ENCODE peak calls at places on chromosomes 3 and 15, in ten cellular contexts. I is astrocyte of the spinal cord; Q is NCI-H146; F is fibroblast of the aortic adventitia; Y is non-pigmented ciliary epithelial cell; S is Daoy; G is kidney tubule cell; N is activated CD4-positive, alpha-beta T cell treated with anti-CD3 and anti-CD28 coated beads for 48 hours; C is AG09309; X is AML-193. W is an unnamed sample.
A peak's percentile ranks its signal among the peaks of the same experiment; 100 is the strongest.

GRCh38 chr15:80418892-80419537 is 14.8 kb downstream of the ARNT2 start:
- DNase-seq in G (peak; percentile 65), F (peak; percentile 73), Y (no peak), X (peak; percentile 39), N (peak; percentile 17), Q (peak; percentile 54), C (peak; percentile 24), I (peak; percentile 49), S (peak; percentile 65), W (no peak)

GRCh38 chr15:69679623-69680228 is 227.1 kb downstream of the RPLP1 start:
- DNase-seq in C (no peak), F (no peak), Q (no peak), I (no peak), S (no peak), G (peak; percentile 5), X (no peak), N (peak; percentile 77), Y (no peak), W (peak; percentile 86)

GRCh38 chr15:43440721-43441281 is 52.2 kb downstream of the TP53BP1 start:
- DNase-seq in Q (peak; percentile 58), Y (peak; percentile 94), F (peak; percentile 99), X (peak; percentile 98), S (peak; percentile 91), C (peak; percentile 95), G (peak; percentile 94), N (peak; percentile 50), I (peak; percentile 97), W (peak; percentile 14)

GRCh38 chr3:155101398-155101797 is 21.3 kb downstream of the MME start:
- DNase-seq in N (no peak), I (peak; percentile 51), C (peak; percentile 31), Y (no peak), S (no peak), Q (no peak), X (no peak), F (peak; percentile 83), G (no peak), W (no peak)

GRCh38 chr15:72857331-72858065 is 73.9 kb upstream of the ADPGK start:
- DNase-seq in I (no peak), X (no peak), C (no peak), S (no peak), N (no peak), F (no peak), Q (no peak), Y (no peak), G (no peak), W (no peak)

GRCh38 chr3:172478116-172478515 is 29.9 kb upstream of the GHSR start:
- DNase-seq in N (no peak), X (no peak), S (no peak), Q (peak; percentile 21), C (no peak), Y (no peak), F (no peak), I (no peak), G (no peak), W (no peak)

GRCh38 chr3:116614795-116615362 is 94.7 kb upstream of the TUSC7 start:
- DNase-seq in S (no peak), N (no peak), C (no peak), Q (peak; percentile 11), X (peak; percentile 39), F (no peak), G (peak; percentile 20), Y (no peak), I (no peak), W (no peak)

GRCh38 chr3:58044656-58045055 is 36.4 kb downstream of the FLNB start:
- DNase-seq in Y (no peak), G (peak; percentile 65), C (no peak), I (no peak), S (no peak), Q (no peak), F (peak; percentile 80), N (no peak), X (no peak), W (no peak)

GRCh38 chr3:157075693-157076420 is 84.1 kb downstream of the CCNL1 start:
- DNase-seq in Y (no peak), N (no peak), S (peak; percentile 30), F (no peak), I (no peak), X (no peak), C (no peak), G (peak; percentile 22), Q (no peak), W (no peak)

GRCh38 chr15:34584321-34584668 is 844 bp upstream of the GOLGA8B start:
- DNase-seq in I (no peak), N (no peak), Q (no peak), S (no peak), G (no peak), X (no peak), C (no peak), F (no peak), Y (no peak), W (no peak)

GRCh38 chr3:130480736-130481135 is 36.2 kb upstream of the COL6A6 start:
- DNase-seq in F (peak; percentile 91), G (peak; percentile 35), S (peak; percentile 64), Y (peak; percentile 11), C (no peak), X (peak; percentile 44), I (peak; percentile 42), Q (no peak), N (no peak), W (no peak)

GRCh38 chr3:130834476-130834875 is 59.4 kb upstream of the ATP2C1 start:
- DNase-seq in I (peak; percentile 29), N (no peak), X (no peak), S (peak; percentile 19), C (no peak), Q (no peak), Y (no peak), G (peak; percentile 28), F (peak; percentile 64), W (no peak)

GRCh38 chr3:70880416-70880815 is 568.0 kb upstream of the MDFIC2 start:
- DNase-seq in F (no peak), X (no peak), I (no peak), C (no peak), N (no peak), G (no peak), S (no peak), Q (no peak), Y (no peak), W (no peak)

GRCh38 chr15:77527164-77527778 is 105.4 kb downstream of the LINGO1 start:
- DNase-seq in C (no peak), G (peak; percentile 5), Y (no peak), Q (peak; percentile 19), I (peak; percentile 71), F (peak; percentile 37), N (no peak), X (no peak), S (no peak), W (no peak)

GRCh38 chr3:175255698-175256097 is 396.6 kb downstream of the NAALADL2 start:
- DNase-seq in I (peak; percentile 75), C (no peak), Y (no peak), N (no peak), G (peak; percentile 53), Q (no peak), S (peak; percentile 41), X (no peak), F (peak; percentile 49), W (no peak)

GRCh38 chr3:196012481-196012880 is 69.4 kb downstream of the TFRC start:
- DNase-seq in C (no peak), G (peak; percentile 1), X (no peak), N (no peak), Q (no peak), F (peak; percentile 36), S (no peak), I (no peak), Y (peak; percentile 22), W (no peak)

GRCh38 chr3:46276497-46277099 is 34.3 kb downstream of the CCR3 start:
- DNase-seq in C (no peak), I (no peak), S (peak; percentile 4), G (peak; percentile 46), Q (peak; percentile 16), N (peak; percentile 85), X (peak; percentile 73), F (no peak), Y (no peak), W (peak; percentile 91)

GRCh38 chr15:31157644-31158069 is 56.1 kb upstream of the TRPM1 start:
- DNase-seq in Y (no peak), G (no peak), Q (peak; percentile 75), S (no peak), C (no peak), I (no peak), N (no peak), X (no peak), F (no peak), W (no peak)

GRCh38 chr3:14496351-14496750 is 43.8 kb downstream of the GRIP2 start:
- DNase-seq in N (no peak), S (no peak), C (no peak), G (no peak), Q (no peak), X (no peak), F (no peak), Y (no peak), I (no peak), W (no peak)

GRCh38 chr3:8962226-8962861 is 928 bp downstream of the RAD18 start:
- DNase-seq in S (no peak), F (no peak), C (no peak), N (no peak), Q (no peak), I (no peak), G (no peak), Y (no peak), X (no peak), W (no peak)

GRCh38 chr3:112497897-112498548 is 1.2 kb downstream of the BTLA start:
- DNase-seq in G (no peak), I (no peak), Q (no peak), Y (no peak), N (peak; percentile 36), C (no peak), X (no peak), F (no peak), S (no peak), W (no peak)

GRCh38 chr3:150733936-150734794 is 28.8 kb downstream of the SIAH2 start:
- DNase-seq in Q (no peak), G (no peak), F (no peak), I (no peak), C (no peak), X (no peak), Y (no peak), N (no peak), S (no peak), W (no peak)

GRCh38 chr3:50089603-50089945 is 855 bp downstream of the RBM5 start:
- DNase-seq in Q (peak; percentile 3), Y (no peak), C (no peak), X (no peak), I (peak; percentile 51), N (no peak), F (peak; percentile 27), G (no peak), S (peak; percentile 14), W (no peak)